ENCODE peak calls at places on chromosomes 16 and 17, in eight cellular contexts. O, Y, A, R, F, I, Z and U are unnamed samples.
A peak's percentile ranks its signal among the peaks of the same experiment; 100 is the strongest.

GRCh38 chr16:48124266-48124665 is 31.5 kb downstream of the ABCC12 start:
- DNase-seq in Y (no peak), I (no peak), R (no peak), A (no peak), F (no peak), O (no peak), Z (no peak), U (no peak)

GRCh38 chr16:10521681-10522274 is 58.6 kb downstream of the EMP2 start:
- DNase-seq in A (peak; percentile 69), O (peak; percentile 69), Y (peak; percentile 62), R (peak; percentile 76), F (peak; percentile 75), I (peak; percentile 56), Z (peak; percentile 62), U (peak; percentile 65)

GRCh38 chr17:35315283-35315682 is 58.1 kb downstream of the SLFN11 start:
- DNase-seq in A (peak; percentile 20), Y (peak; percentile 21), O (peak; percentile 22), Z (peak; percentile 41), I (peak; percentile 34), F (no peak), R (no peak), U (no peak)

GRCh38 chr17:55160501-55160900 is 104.3 kb upstream of the HLF start:
- DNase-seq in R (no peak), Y (no peak), O (no peak), F (no peak), Z (no peak), I (no peak), A (no peak), U (no peak)

GRCh38 chr16:30925646-30926332 is 2.4 kb downstream of the FBXL19 start:
- DNase-seq in Y (no peak), R (no peak), F (no peak), I (no peak), A (no peak), O (no peak), Z (no peak), U (no peak)

GRCh38 chr17:73272906-73273218 is 11.2 kb upstream of the CPSF4L start:
- DNase-seq in Y (no peak), F (peak; percentile 42), R (no peak), O (no peak), Z (no peak), A (no peak), I (no peak), U (no peak)

GRCh38 chr17:40355123-40355803 is 9.3 kb downstream of the GJD3 start:
- DNase-seq in I (peak; percentile 90), F (peak; percentile 92), R (peak; percentile 91), Z (peak; percentile 100), Y (peak; percentile 88), A (peak; percentile 77), O (peak; percentile 85), U (peak; percentile 80)

GRCh38 chr17:7348478-7349242 is 3.3 kb upstream of the KCTD11 start:
- DNase-seq in O (no peak), Z (no peak), Y (no peak), A (no peak), I (peak; percentile 70), R (no peak), F (no peak), U (no peak)

GRCh38 chr17:46121165-46121764 is 72.0 kb downstream of the KANSL1 start:
- DNase-seq in O (no peak), A (no peak), Z (no peak), Y (no peak), I (no peak), F (no peak), R (no peak), U (no peak)

GRCh38 chr17:35160354-35161201 is 13.0 kb downstream of the UNC45B start:
- DNase-seq in Y (no peak), F (no peak), I (no peak), A (no peak), R (no peak), O (no peak), Z (no peak), U (no peak)

GRCh38 chr16:4382795-4383357 is 11.2 kb downstream of the VASN start:
- DNase-seq in I (no peak), Y (no peak), F (no peak), Z (no peak), O (no peak), A (no peak), R (no peak), U (no peak)

GRCh38 chr17:34886831-34887230 is 74.4 kb downstream of the CCT6B start:
- DNase-seq in Z (no peak), I (no peak), Y (peak; percentile 57), R (no peak), O (no peak), A (no peak), F (no peak), U (no peak)

GRCh38 chr16:79758615-79759346 is 158.2 kb upstream of the MAF start:
- DNase-seq in F (no peak), Y (no peak), Z (no peak), O (no peak), R (no peak), I (no peak), A (peak; percentile 46), U (no peak)

GRCh38 chr17:4101127-4101798 is 41.6 kb downstream of the ZZEF1 start:
- DNase-seq in O (no peak), Z (no peak), F (no peak), A (peak; percentile 31), Y (peak; percentile 45), I (no peak), R (no peak), U (no peak)

GRCh38 chr16:71746442-71747046 is 22.0 kb upstream of the PHLPP2 start:
- DNase-seq in Z (no peak), A (peak; percentile 69), F (peak; percentile 57), O (no peak), Y (peak; percentile 42), I (no peak), R (no peak), U (no peak)

GRCh38 chr16:12613131-12613991 is 190.3 kb downstream of the CPPED1 start:
- DNase-seq in Z (no peak), R (no peak), A (peak; percentile 94), I (no peak), F (no peak), Y (peak; percentile 55), O (no peak), U (no peak)

GRCh38 chr16:47578573-47578972 is 117.4 kb downstream of the PHKB start:
- DNase-seq in Y (peak; percentile 14), O (no peak), R (no peak), I (no peak), Z (no peak), F (no peak), A (no peak), U (no peak)

GRCh38 chr17:69468211-69468610 is 53.7 kb downstream of the MAP2K6 start:
- DNase-seq in F (no peak), A (peak; percentile 37), Z (no peak), I (no peak), Y (no peak), R (no peak), O (no peak), U (no peak)

GRCh38 chr17:27379863-27380533 is 76.2 kb upstream of the KSR1 start:
- DNase-seq in Z (no peak), Y (peak; percentile 67), I (peak; percentile 72), O (peak; percentile 29), A (no peak), R (peak; percentile 85), F (peak; percentile 80), U (peak; percentile 72)

DNA sequence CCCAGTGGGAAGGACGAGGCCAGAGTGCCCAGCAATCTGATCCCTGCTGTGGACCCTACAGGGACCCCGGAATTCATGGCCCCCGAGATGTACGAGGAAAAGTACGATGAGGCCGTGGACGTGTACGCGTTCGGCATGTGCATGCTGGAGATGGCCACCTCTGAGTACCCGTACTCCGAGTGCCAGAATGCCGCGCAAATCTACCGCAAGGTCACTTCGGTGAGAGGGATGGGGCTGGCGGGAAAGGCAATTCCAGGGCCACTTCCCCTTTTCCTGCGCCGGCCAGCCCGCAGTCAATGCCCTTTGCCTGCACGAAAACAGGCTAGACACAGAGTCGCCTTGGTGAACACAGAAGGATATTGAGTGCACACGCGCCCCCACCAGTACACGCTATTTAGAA is 4.0 kb downstream of the WNK4 start:
- DNase-seq in O (no peak), R (no peak), Y (no peak), I (peak; percentile 31), A (no peak), F (no peak), Z (no peak), U (no peak)
- TF ChIP-seq EP300 in O (no peak), R (no peak), Y (no peak), I (no peak), A (no peak), F (no peak), Z (no peak), U (no peak)

GRCh38 chr16:68228652-68229051 is 7.3 kb downstream of the ESRP2 start:
- DNase-seq in Z (no peak), F (no peak), R (no peak), Y (peak; percentile 8), A (no peak), I (no peak), O (no peak), U (peak; percentile 11)
- TF ChIP-seq EP300 in Z (no peak), F (no peak), R (no peak), Y (no peak), A (no peak), I (no peak), O (no peak), U (no peak)

DNA sequence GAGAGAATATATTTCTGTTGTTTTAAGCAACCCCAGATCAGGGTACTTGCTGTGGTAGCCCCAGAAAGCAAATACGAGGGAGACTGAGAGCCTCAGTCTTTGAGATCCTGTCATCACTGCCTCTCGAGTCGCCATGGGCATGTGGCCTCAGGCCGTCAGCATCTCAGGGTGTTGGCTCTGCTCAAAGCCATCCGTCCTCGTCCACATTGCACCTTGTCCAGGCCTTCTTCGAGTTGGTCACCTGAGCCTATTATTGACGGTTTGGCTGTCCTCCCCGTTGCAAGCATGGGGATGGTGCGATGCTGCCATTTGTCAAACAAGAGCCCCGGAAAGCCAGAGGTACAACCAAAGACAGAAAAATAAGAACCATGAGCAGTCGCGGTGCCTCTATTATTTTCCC is 136.9 kb downstream of the IRF8 start:
- DNase-seq in Y (no peak), F (no peak), I (no peak), O (no peak), R (no peak), A (no peak), Z (no peak), U (no peak)
- TF ChIP-seq EP300 in Y (no peak), F (no peak), I (no peak), O (no peak), R (no peak), A (no peak), Z (no peak), U (no peak)

GRCh38 chr17:59329558-59330313 is 1.7 kb upstream of the YPEL2 start:
- DNase-seq in R (peak; percentile 86), Z (peak; percentile 54), F (peak; percentile 81), O (peak; percentile 52), I (peak; percentile 66), Y (peak; percentile 75), A (peak; percentile 79), U (peak; percentile 66)

GRCh38 chr17:59327136-59327878 is 4.1 kb upstream of the YPEL2 start:
- DNase-seq in A (no peak), I (no peak), Y (no peak), O (no peak), Z (no peak), R (no peak), F (peak; percentile 42), U (no peak)

GRCh38 chr17:59327891-59328290 is 3.6 kb upstream of the YPEL2 start:
- DNase-seq in O (no peak), R (no peak), Z (no peak), I (no peak), Y (no peak), A (peak; percentile 32), F (peak; percentile 4), U (no peak)

GRCh38 chr17:59330314-59330942 is 1.0 kb upstream of the YPEL2 start:
- DNase-seq in I (peak; percentile 46), O (peak; percentile 37), F (no peak), R (peak; percentile 77), A (peak; percentile 75), Z (no peak), Y (no peak), U (peak; percentile 77)

GRCh38 chr17:59328534-59329095 is 2.8 kb upstream of the YPEL2 start:
- DNase-seq in Z (no peak), O (no peak), A (no peak), Y (no peak), R (no peak), F (no peak), I (no peak), U (no peak)
- TF ChIP-seq EP300 in Z (no peak), O (no peak), A (no peak), Y (no peak), R (no peak), F (no peak), I (no peak), U (no peak)